ENCODE peak calls at places on chromosomes 3 and 15, in eight cellular contexts. O is body of pancreas, H is HFF-Myc, K is pancreas, Y is cardiac muscle cell, G is WTC11, T is GM23248, S is T-cell. F is an unnamed sample.

GRCh38 chr15:99253381-99254090 is 2.3 kb downstream of the LRRC28 start:
- DNase-seq in O (no peak), H (peak), K (no peak), Y (no peak), G (no peak), T (peak), S (no peak), F (no peak)

GRCh38 chr3:9404680-9405079 is 7.3 kb downstream of the SETD5 start:
- DNase-seq in O (no peak), H (no peak), K (no peak), Y (peak), G (no peak), T (no peak), S (no peak), F (no peak)

GRCh38 chr3:38662544-38662943 is 13.1 kb upstream of the SCN5A start:
- DNase-seq in O (no peak), H (no peak), K (no peak), Y (no peak), G (peak), T (peak), S (no peak), F (no peak)

GRCh38 chr15:100602822-100603393 is 519 bp downstream of the ASB7 start:
- DNase-seq in O (no peak), H (no peak), K (peak), Y (peak), G (peak), T (peak), S (peak), F (peak)

GRCh38 chr3:58092516-58092915 is 84.3 kb downstream of the FLNB start:
- DNase-seq in O (no peak), H (peak), K (no peak), Y (no peak), G (no peak), T (no peak), S (no peak), F (no peak)

GRCh38 chr15:92521624-92522008 is 127.9 kb downstream of the ST8SIA2 start:
- DNase-seq in O (peak), H (peak), K (peak), Y (peak), G (peak), T (peak), S (peak), F (no peak)

GRCh38 chr3:61882253-61882652 is 320.9 kb downstream of the PTPRG start:
- DNase-seq in O (no peak), H (no peak), K (no peak), Y (no peak), G (no peak), T (no peak), S (no peak), F (no peak)

GRCh38 chr3:128487813-128488635 is 5.0 kb downstream of the GATA2 start:
- DNase-seq in O (peak), H (peak), K (peak), Y (peak), G (peak), T (peak), S (no peak), F (peak)

GRCh38 chr15:38707802-38708671 is 143.4 kb upstream of the RASGRP1 start:
- DNase-seq in O (peak), H (no peak), K (peak), Y (peak), G (peak), T (peak), S (no peak), F (no peak)

GRCh38 chr3:134336587-134336986 is 37.7 kb downstream of the AMOTL2 start:
- DNase-seq in O (no peak), H (no peak), K (no peak), Y (no peak), G (no peak), T (peak), S (no peak), F (no peak)

GRCh38 chr3:133192363-133192945 is 154.3 kb downstream of the TMEM108 start:
- DNase-seq in O (no peak), H (no peak), K (no peak), Y (peak), G (no peak), T (no peak), S (no peak), F (no peak)

GRCh38 chr3:138186803-138187295 is 252 bp upstream of the ARMC8 start:
- DNase-seq in O (peak), H (no peak), K (peak), Y (peak), G (peak), T (peak), S (peak), F (peak)

GRCh38 chr3:192943384-192943783 is 25.7 kb upstream of the MB21D2 start:
- DNase-seq in O (no peak), H (no peak), K (no peak), Y (no peak), G (no peak), T (peak), S (no peak), F (no peak)

GRCh38 chr3:40976241-40976640 is 223.1 kb upstream of the CTNNB1 start:
- DNase-seq in O (no peak), H (no peak), K (no peak), Y (no peak), G (no peak), T (no peak), S (no peak), F (no peak)

GRCh38 chr15:73457334-73457733 is 14.4 kb downstream of the REC114 start:
- DNase-seq in O (no peak), H (no peak), K (no peak), Y (no peak), G (no peak), T (no peak), S (no peak), F (no peak)

GRCh38 chr3:71924721-71925120 is 139.8 kb upstream of the PROK2 start:
- DNase-seq in O (no peak), H (no peak), K (no peak), Y (no peak), G (no peak), T (no peak), S (no peak), F (no peak)

GRCh38 chr3:72177075-72178050 is 392.4 kb upstream of the PROK2 start:
- DNase-seq in O (peak), H (no peak), K (no peak), Y (no peak), G (no peak), T (peak), S (no peak), F (no peak)

GRCh38 chr15:36682091-36682490 is 102.7 kb downstream of the CDIN1 start:
- DNase-seq in O (no peak), H (no peak), K (no peak), Y (no peak), G (no peak), T (peak), S (no peak), F (no peak)

GRCh38 chr3:24052446-24052845 is 107.4 kb downstream of the NR1D2 start:
- DNase-seq in O (no peak), H (no peak), K (no peak), Y (no peak), G (no peak), T (peak), S (no peak), F (no peak)

GRCh38 chr15:94526071-94526689 is 294.8 kb downstream of the MCTP2 start:
- DNase-seq in O (no peak), H (no peak), K (no peak), Y (peak), G (peak), T (no peak), S (no peak), F (no peak)

GRCh38 chr3:25944328-25944727 is 154.4 kb downstream of the OXSM start:
- DNase-seq in O (no peak), H (no peak), K (no peak), Y (no peak), G (no peak), T (no peak), S (no peak), F (no peak)

GRCh38 chr3:61975199-61975598 is 398.2 kb downstream of the FEZF2 start:
- DNase-seq in O (no peak), H (no peak), K (no peak), Y (no peak), G (no peak), T (no peak), S (no peak), F (no peak)

GRCh38 chr15:28097656-28098359 is 1.3 kb downstream of the OCA2 start:
- DNase-seq in O (no peak), H (no peak), K (no peak), Y (no peak), G (no peak), T (no peak), S (no peak), F (no peak)

GRCh38 chr3:125351814-125352456 is 23.2 kb downstream of the ZNF148 start:
- DNase-seq in O (no peak), H (no peak), K (no peak), Y (no peak), G (no peak), T (peak), S (no peak), F (no peak)

GRCh38 chr15:72365844-72366243 is 10.0 kb downstream of the HEXA start:
- DNase-seq in O (no peak), H (no peak), K (no peak), Y (no peak), G (no peak), T (no peak), S (peak), F (no peak)

F was measured in spleen.